ENCODE peak calls at places on chromosomes 4 and X, in seven cellular contexts. One of them, this sample, is unnamed.

GRCh38 chr4:76703123-76703490 is 194.8 kb downstream of the SOWAHB start:
- DNase-seq in trophoblast cell: peak; percentile 96
- DNase-seq in H9: no peak
- DNase-seq in H1: no peak
- DNase-seq in mesendoderm: peak; percentile 84
- DNase-seq in mesenchymal stem cell: peak; percentile 43
- DNase-seq in neuronal stem cell: no peak
- DNase-seq in this sample: no peak

GRCh38 chr4:15234585-15235126 is 193.2 kb upstream of the C1QTNF7 start:
- DNase-seq in trophoblast cell: no peak
- DNase-seq in H9: no peak
- DNase-seq in H1: no peak
- DNase-seq in mesendoderm: no peak
- DNase-seq in mesenchymal stem cell: peak; percentile 97
- DNase-seq in neuronal stem cell: no peak
- DNase-seq in this sample: peak; percentile 98

GRCh38 chrX:136328933-136329332 is 28.2 kb downstream of the ADGRG4 start:
- DNase-seq in trophoblast cell: no peak
- DNase-seq in H9: no peak
- DNase-seq in H1: no peak
- DNase-seq in mesendoderm: no peak
- DNase-seq in mesenchymal stem cell: no peak
- DNase-seq in neuronal stem cell: no peak
- DNase-seq in this sample: no peak

GRCh38 chr4:95213361-95213760 is 335.4 kb downstream of the UNC5C start:
- DNase-seq in trophoblast cell: no peak
- DNase-seq in H9: no peak
- DNase-seq in H1: no peak
- DNase-seq in mesendoderm: peak; percentile 16
- DNase-seq in mesenchymal stem cell: no peak
- DNase-seq in neuronal stem cell: no peak
- DNase-seq in this sample: no peak

GRCh38 chr4:120922390-120923200 is at the start of gene PRDM5:
- DNase-seq in trophoblast cell: peak; percentile 71
- DNase-seq in H9: peak; percentile 78
- DNase-seq in H1: peak; percentile 87
- DNase-seq in mesendoderm: peak; percentile 76
- DNase-seq in mesenchymal stem cell: peak; percentile 60
- DNase-seq in neuronal stem cell: peak; percentile 64
- DNase-seq in this sample: peak; percentile 40

GRCh38 chr4:98467627-98468072 is 190.8 kb downstream of the TSPAN5 start:
- DNase-seq in trophoblast cell: peak; percentile 83
- DNase-seq in H9: peak; percentile 87
- DNase-seq in H1: peak; percentile 69
- DNase-seq in mesendoderm: peak; percentile 92
- DNase-seq in mesenchymal stem cell: peak; percentile 90
- DNase-seq in neuronal stem cell: peak; percentile 69
- DNase-seq in this sample: peak; percentile 95

GRCh38 chrX:53595266-53595810 is 91.2 kb downstream of the HUWE1 start:
- DNase-seq in trophoblast cell: peak; percentile 2
- DNase-seq in H9: no peak
- DNase-seq in H1: no peak
- DNase-seq in mesendoderm: no peak
- DNase-seq in mesenchymal stem cell: no peak
- DNase-seq in neuronal stem cell: no peak
- DNase-seq in this sample: no peak

GRCh38 chr4:94665500-94666398 is 92.0 kb upstream of the BMPR1B start:
- DNase-seq in trophoblast cell: no peak
- DNase-seq in H9: no peak
- DNase-seq in H1: no peak
- DNase-seq in mesendoderm: no peak
- DNase-seq in mesenchymal stem cell: no peak
- DNase-seq in neuronal stem cell: no peak
- DNase-seq in this sample: no peak

GRCh38 chr4:100497729-100498250 is 20.0 kb downstream of the EMCN start:
- DNase-seq in trophoblast cell: no peak
- DNase-seq in H9: no peak
- DNase-seq in H1: no peak
- DNase-seq in mesendoderm: no peak
- DNase-seq in mesenchymal stem cell: no peak
- DNase-seq in neuronal stem cell: no peak
- DNase-seq in this sample: peak; percentile 33

GRCh38 chr4:16195209-16195608 is 31.1 kb downstream of the TAPT1 start:
- DNase-seq in trophoblast cell: no peak
- DNase-seq in H9: no peak
- DNase-seq in H1: no peak
- DNase-seq in mesendoderm: no peak
- DNase-seq in mesenchymal stem cell: no peak
- DNase-seq in neuronal stem cell: no peak
- DNase-seq in this sample: no peak

GRCh38 chrX:21638311-21638710 is 19.8 kb downstream of the KLHL34 start:
- DNase-seq in trophoblast cell: peak; percentile 25
- DNase-seq in H9: no peak
- DNase-seq in H1: no peak
- DNase-seq in mesendoderm: no peak
- DNase-seq in mesenchymal stem cell: peak; percentile 1
- DNase-seq in neuronal stem cell: no peak
- DNase-seq in this sample: peak; percentile 86

DNA sequence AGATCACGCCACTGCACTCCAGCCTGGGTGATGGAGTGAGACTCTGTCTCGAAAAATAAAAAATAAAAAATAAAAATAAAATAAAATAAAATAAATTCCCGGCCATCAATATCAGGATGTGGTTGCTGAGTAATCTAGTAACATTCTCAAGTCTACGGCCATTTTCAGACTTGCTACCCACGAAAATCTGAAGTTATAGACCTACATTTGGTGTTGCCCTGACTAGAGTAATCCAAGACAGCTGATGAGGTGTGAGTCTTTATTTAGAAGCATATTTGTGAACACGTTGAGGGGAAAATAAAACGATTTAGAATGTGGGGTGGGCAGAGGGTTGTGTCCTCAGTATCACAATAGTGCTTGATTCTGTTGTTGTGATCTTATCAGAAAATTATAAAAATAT is 130.2 kb upstream of the MID1 start:
- DNase-seq in trophoblast cell: no peak
- DNase-seq in H9: no peak
- DNase-seq in H1: no peak
- DNase-seq in mesendoderm: no peak
- DNase-seq in mesenchymal stem cell: no peak
- DNase-seq in neuronal stem cell: no peak
- DNase-seq in this sample: peak; percentile 25
- H3K4ac ChIP-seq in trophoblast cell: no peak overlapping the region
- H3K4ac ChIP-seq in H9: no peak overlapping the region
- H3K4ac ChIP-seq in H1: no peak overlapping the region
- H3K4ac ChIP-seq in mesendoderm: no peak overlapping the region
- H3K4ac ChIP-seq in mesenchymal stem cell: no peak overlapping the region
- H3K4ac ChIP-seq in neuronal stem cell: no peak overlapping the region
- H3K4ac ChIP-seq in this sample: no peak overlapping the region

DNA sequence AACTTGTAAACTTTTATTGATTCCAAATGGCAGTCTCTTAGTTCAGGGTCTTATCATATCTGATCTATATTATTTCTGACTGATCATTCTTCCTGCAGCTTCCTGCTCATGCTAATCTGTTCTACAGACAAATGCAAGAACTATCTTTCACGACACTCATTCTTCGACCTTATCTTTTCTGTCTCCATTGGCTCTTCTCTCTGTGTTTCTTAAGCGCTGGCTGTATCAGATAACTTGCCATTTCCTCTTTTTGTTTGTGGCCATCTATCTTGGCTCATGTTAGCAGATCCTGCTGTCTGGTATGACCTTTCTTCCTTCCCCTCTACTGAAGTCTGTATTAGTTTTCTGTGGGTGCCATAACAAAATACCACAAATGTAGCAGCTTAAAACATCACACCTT is 230.5 kb upstream of the PUDP start:
- DNase-seq in trophoblast cell: no peak
- DNase-seq in H9: no peak
- DNase-seq in H1: no peak
- DNase-seq in mesendoderm: peak; percentile 23
- DNase-seq in mesenchymal stem cell: no peak
- DNase-seq in neuronal stem cell: no peak
- DNase-seq in this sample: no peak
- H3K4ac ChIP-seq in trophoblast cell: no peak overlapping the region
- H3K4ac ChIP-seq in H9: no peak overlapping the region
- H3K4ac ChIP-seq in H1: no peak overlapping the region
- H3K4ac ChIP-seq in mesendoderm: no peak overlapping the region
- H3K4ac ChIP-seq in mesenchymal stem cell: no peak overlapping the region
- H3K4ac ChIP-seq in neuronal stem cell: no peak overlapping the region
- H3K4ac ChIP-seq in this sample: no peak overlapping the region

GRCh38 chrX:33132569-33132968 is 78.8 kb downstream of the DMD start:
- DNase-seq in trophoblast cell: no peak
- DNase-seq in H9: no peak
- DNase-seq in H1: no peak
- DNase-seq in mesendoderm: no peak
- DNase-seq in mesenchymal stem cell: no peak
- DNase-seq in neuronal stem cell: no peak
- DNase-seq in this sample: no peak
- H3K4ac ChIP-seq in trophoblast cell: no peak overlapping the region
- H3K4ac ChIP-seq in H9: no peak overlapping the region
- H3K4ac ChIP-seq in H1: no peak overlapping the region
- H3K4ac ChIP-seq in mesendoderm: no peak overlapping the region
- H3K4ac ChIP-seq in mesenchymal stem cell: no peak overlapping the region
- H3K4ac ChIP-seq in neuronal stem cell: no peak overlapping the region
- H3K4ac ChIP-seq in this sample: no peak overlapping the region

DNA sequence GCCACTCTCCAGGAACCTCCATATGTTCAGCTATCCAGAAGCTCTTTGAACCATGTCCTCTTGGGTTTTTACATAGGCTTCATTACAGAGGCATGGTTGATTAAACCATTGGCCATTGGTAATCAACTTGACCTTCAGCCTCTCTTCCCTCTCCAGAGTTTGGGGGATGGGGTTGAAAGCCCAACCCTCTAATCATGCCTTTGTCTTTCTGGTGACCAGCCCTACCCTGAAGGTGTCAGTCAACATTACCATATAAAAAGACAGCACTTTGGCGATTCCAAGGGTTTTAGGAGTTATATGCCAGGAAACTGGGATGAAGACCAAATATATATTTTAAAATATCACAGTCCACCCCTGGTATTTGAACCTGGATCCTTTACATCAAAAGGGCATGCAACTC is 222.5 kb downstream of the CHIC1 start:
- DNase-seq in trophoblast cell: no peak
- DNase-seq in H9: no peak
- DNase-seq in H1: no peak
- DNase-seq in mesendoderm: no peak
- DNase-seq in mesenchymal stem cell: no peak
- DNase-seq in neuronal stem cell: no peak
- DNase-seq in this sample: no peak
- H3K4ac ChIP-seq in trophoblast cell: no peak overlapping the region
- H3K4ac ChIP-seq in H9: no peak overlapping the region
- H3K4ac ChIP-seq in H1: no peak overlapping the region
- H3K4ac ChIP-seq in mesendoderm: no peak overlapping the region
- H3K4ac ChIP-seq in mesenchymal stem cell: no peak overlapping the region
- H3K4ac ChIP-seq in neuronal stem cell: no peak overlapping the region
- H3K4ac ChIP-seq in this sample: no peak overlapping the region

This sample was measured in IMR-90.